ENCODE peak calls at places on chromosomes 11 and 22, in eight cellular contexts. One of them, this sample, is unnamed. For H3K4me1, the result is how much of the 10 kb centered on the place peaks cover.

GRCh38 chr22:35783943-35784614 is 66.4 kb downstream of the APOL5 start:
- DNase-seq in GM12878: no peak
- DNase-seq in A549: peak
- DNase-seq in ovary: no peak
- DNase-seq in tibial nerve: no peak
- DNase-seq in sigmoid colon: no peak
- DNase-seq in transverse colon: no peak
- DNase-seq in stomach: no peak
- DNase-seq in this sample: no peak

GRCh38 chr11:127866109-127866508 is 721.2 kb downstream of the ETS1 start:
- DNase-seq in transverse colon: no peak
- DNase-seq in GM12878: no peak
- DNase-seq in sigmoid colon: no peak
- DNase-seq in stomach: no peak
- DNase-seq in tibial nerve: no peak
- DNase-seq in ovary: no peak
- DNase-seq in A549: no peak
- DNase-seq in this sample: no peak

GRCh38 chr11:19625438-19625837 is 87.2 kb upstream of the NAV2 start:
- DNase-seq in transverse colon: no peak
- DNase-seq in sigmoid colon: no peak
- DNase-seq in tibial nerve: no peak
- DNase-seq in GM12878: no peak
- DNase-seq in stomach: no peak
- DNase-seq in A549: no peak
- DNase-seq in ovary: no peak
- DNase-seq in this sample: no peak

GRCh38 chr11:1548221-1549070 is 23.6 kb downstream of the DUSP8 start:
- DNase-seq in ovary: peak
- DNase-seq in transverse colon: peak
- DNase-seq in tibial nerve: no peak
- DNase-seq in stomach: peak
- DNase-seq in GM12878: no peak
- DNase-seq in sigmoid colon: peak
- DNase-seq in A549: peak
- DNase-seq in this sample: peak

GRCh38 chr11:72321381-72321996 is 77.5 kb upstream of the PHOX2A start:
- DNase-seq in stomach: no peak
- DNase-seq in sigmoid colon: no peak
- DNase-seq in tibial nerve: no peak
- DNase-seq in ovary: no peak
- DNase-seq in A549: peak
- DNase-seq in GM12878: no peak
- DNase-seq in transverse colon: no peak
- DNase-seq in this sample: no peak

GRCh38 chr11:79314906-79315689 is 125.7 kb downstream of the TENM4 start:
- DNase-seq in A549: no peak
- DNase-seq in tibial nerve: no peak
- DNase-seq in sigmoid colon: no peak
- DNase-seq in transverse colon: no peak
- DNase-seq in GM12878: no peak
- DNase-seq in stomach: no peak
- DNase-seq in ovary: no peak
- DNase-seq in this sample: no peak

GRCh38 chr11:6705905-6706535 is 22.9 kb upstream of the MRPL17 start:
- DNase-seq in stomach: peak
- DNase-seq in A549: peak
- DNase-seq in ovary: peak
- DNase-seq in GM12878: no peak
- DNase-seq in tibial nerve: peak
- DNase-seq in transverse colon: peak
- DNase-seq in sigmoid colon: no peak
- DNase-seq in this sample: no peak

GRCh38 chr22:32839776-32840571 is 38.5 kb downstream of the TIMP3 start:
- DNase-seq in sigmoid colon: no peak
- DNase-seq in transverse colon: no peak
- DNase-seq in tibial nerve: no peak
- DNase-seq in A549: no peak
- DNase-seq in ovary: peak
- DNase-seq in stomach: no peak
- DNase-seq in GM12878: no peak
- DNase-seq in this sample: peak

GRCh38 chr11:13578514-13579140 is 82.8 kb upstream of the PTH start:
- DNase-seq in sigmoid colon: no peak
- DNase-seq in transverse colon: no peak
- DNase-seq in GM12878: no peak
- DNase-seq in tibial nerve: no peak
- DNase-seq in A549: no peak
- DNase-seq in stomach: no peak
- DNase-seq in ovary: no peak
- DNase-seq in this sample: no peak

GRCh38 chr11:45974806-45975205 is 52.4 kb downstream of the LARGE2 start:
- DNase-seq in ovary: no peak
- DNase-seq in sigmoid colon: no peak
- DNase-seq in A549: no peak
- DNase-seq in stomach: no peak
- DNase-seq in tibial nerve: no peak
- DNase-seq in GM12878: no peak
- DNase-seq in transverse colon: no peak
- DNase-seq in this sample: no peak

GRCh38 chr22:26777402-26777801 is 120.0 kb downstream of the MIAT start:
- DNase-seq in stomach: no peak
- DNase-seq in tibial nerve: no peak
- DNase-seq in sigmoid colon: no peak
- DNase-seq in ovary: no peak
- DNase-seq in GM12878: no peak
- DNase-seq in A549: no peak
- DNase-seq in transverse colon: no peak
- DNase-seq in this sample: no peak

GRCh38 chr11:11640996-11641395 is 19.2 kb upstream of the GALNT18 start:
- DNase-seq in transverse colon: no peak
- DNase-seq in GM12878: no peak
- DNase-seq in ovary: no peak
- DNase-seq in A549: no peak
- DNase-seq in tibial nerve: no peak
- DNase-seq in stomach: no peak
- DNase-seq in sigmoid colon: no peak
- DNase-seq in this sample: no peak

GRCh38 chr11:86193297-86194095 is 51.1 kb upstream of the EED start:
- DNase-seq in tibial nerve: peak
- DNase-seq in sigmoid colon: peak
- DNase-seq in transverse colon: peak
- DNase-seq in stomach: peak
- DNase-seq in ovary: peak
- DNase-seq in GM12878: peak
- DNase-seq in A549: peak
- DNase-seq in this sample: no peak

GRCh38 chr22:22910272-22911240 is 22.9 kb downstream of the IGLL5 start:
- DNase-seq in stomach: no peak
- DNase-seq in tibial nerve: no peak
- DNase-seq in transverse colon: no peak
- DNase-seq in A549: no peak
- DNase-seq in sigmoid colon: no peak
- DNase-seq in ovary: no peak
- DNase-seq in GM12878: no peak
- DNase-seq in this sample: no peak

GRCh38 chr22:36816338-36816634 is 549 bp downstream of the PVALB start:
- DNase-seq in ovary: no peak
- DNase-seq in tibial nerve: no peak
- DNase-seq in A549: no peak
- DNase-seq in GM12878: no peak
- DNase-seq in transverse colon: no peak
- DNase-seq in stomach: no peak
- DNase-seq in sigmoid colon: no peak
- DNase-seq in this sample: no peak

GRCh38 chr11:108788565-108789199 is 123.8 kb downstream of the DDX10 start:
- DNase-seq in stomach: no peak
- DNase-seq in A549: no peak
- DNase-seq in GM12878: no peak
- DNase-seq in transverse colon: no peak
- DNase-seq in tibial nerve: no peak
- DNase-seq in ovary: no peak
- DNase-seq in sigmoid colon: no peak
- DNase-seq in this sample: no peak

GRCh38 chr22:45502215-45503070 is at the start of gene FBLN1:
- DNase-seq in ovary: peak
- DNase-seq in A549: peak
- DNase-seq in GM12878: no peak
- DNase-seq in tibial nerve: peak
- DNase-seq in stomach: no peak
- DNase-seq in sigmoid colon: no peak
- DNase-seq in transverse colon: no peak
- DNase-seq in this sample: peak

GRCh38 chr11:8318536-8318935 is 54.9 kb upstream of the LMO1 start:
- DNase-seq in A549: no peak
- DNase-seq in GM12878: no peak
- DNase-seq in tibial nerve: no peak
- DNase-seq in sigmoid colon: peak
- DNase-seq in ovary: no peak
- DNase-seq in transverse colon: no peak
- DNase-seq in stomach: no peak
- DNase-seq in this sample: peak

GRCh38 chr11:110297726-110298297 is 1.4 kb upstream of the RDX start:
- DNase-seq in sigmoid colon: no peak
- DNase-seq in stomach: no peak
- DNase-seq in tibial nerve: no peak
- DNase-seq in ovary: no peak
- DNase-seq in transverse colon: no peak
- DNase-seq in A549: no peak
- DNase-seq in GM12878: no peak
- DNase-seq in this sample: no peak

GRCh38 chr22:30228509-30229359 is 17.8 kb downstream of the LIF start:
- DNase-seq in ovary: no peak
- DNase-seq in GM12878: no peak
- DNase-seq in transverse colon: no peak
- DNase-seq in tibial nerve: no peak
- DNase-seq in sigmoid colon: no peak
- DNase-seq in A549: peak
- DNase-seq in stomach: no peak
- DNase-seq in this sample: peak

GRCh38 chr11:2888266-2888968 is 2.8 kb upstream of the CDKN1C start:
- DNase-seq in sigmoid colon: peak
- DNase-seq in tibial nerve: peak
- DNase-seq in stomach: peak
- DNase-seq in GM12878: no peak
- DNase-seq in transverse colon: peak
- DNase-seq in ovary: peak
- DNase-seq in A549: peak
- DNase-seq in this sample: peak

GRCh38 chr11:69089258-69089657 is 40.5 kb downstream of the TPCN2 start:
- DNase-seq in A549: no peak
- DNase-seq in sigmoid colon: peak
- DNase-seq in ovary: no peak
- DNase-seq in transverse colon: no peak
- DNase-seq in stomach: peak
- DNase-seq in tibial nerve: no peak
- DNase-seq in GM12878: no peak
- DNase-seq in this sample: no peak

GRCh38 chr11:11703885-11704284 is 82.1 kb upstream of the GALNT18 start:
- DNase-seq in A549: no peak
- DNase-seq in sigmoid colon: no peak
- DNase-seq in GM12878: no peak
- DNase-seq in ovary: no peak
- DNase-seq in transverse colon: no peak
- DNase-seq in tibial nerve: no peak
- DNase-seq in stomach: no peak
- DNase-seq in this sample: no peak

GRCh38 chr11:22331771-22332170 is 6.4 kb upstream of the SLC17A6 start:
- DNase-seq in transverse colon: no peak
- DNase-seq in sigmoid colon: no peak
- DNase-seq in A549: no peak
- DNase-seq in stomach: no peak
- DNase-seq in ovary: no peak
- DNase-seq in tibial nerve: no peak
- DNase-seq in GM12878: no peak
- DNase-seq in this sample: no peak
- TF ChIP-seq CTCF in transverse colon: no peak
- TF ChIP-seq CTCF in sigmoid colon: no peak
- TF ChIP-seq CTCF in A549: peak
- TF ChIP-seq CTCF in stomach: no peak
- TF ChIP-seq CTCF in ovary: no peak
- TF ChIP-seq CTCF in tibial nerve: no peak
- TF ChIP-seq CTCF in GM12878: no peak
- TF ChIP-seq CTCF in this sample: no peak

GRCh38 chr11:16000065-16000464 is 356.3 kb downstream of the SOX6 start:
- DNase-seq in sigmoid colon: no peak
- DNase-seq in stomach: no peak
- DNase-seq in tibial nerve: no peak
- DNase-seq in GM12878: no peak
- DNase-seq in ovary: no peak
- DNase-seq in A549: no peak
- DNase-seq in transverse colon: no peak
- DNase-seq in this sample: no peak
- TF ChIP-seq EP300 in sigmoid colon: no peak
- TF ChIP-seq EP300 in stomach: no peak
- TF ChIP-seq EP300 in tibial nerve: no peak
- TF ChIP-seq EP300 in GM12878: no peak
- TF ChIP-seq EP300 in ovary: no peak
- TF ChIP-seq EP300 in A549: no peak
- TF ChIP-seq EP300 in transverse colon: no peak
- TF ChIP-seq EP300 in this sample: no peak

GRCh38 chr22:20019661-20020532 is 1.0 kb upstream of the TANGO2 start:
- DNase-seq in stomach: no peak
- DNase-seq in A549: no peak
- DNase-seq in GM12878: no peak
- DNase-seq in ovary: no peak
- DNase-seq in tibial nerve: no peak
- DNase-seq in transverse colon: no peak
- DNase-seq in sigmoid colon: no peak
- DNase-seq in this sample: no peak

GRCh38 chr22:20016734-20017621 is at the start of gene ARVCF:
- DNase-seq in tibial nerve: peak
- DNase-seq in ovary: peak
- DNase-seq in A549: peak
- DNase-seq in stomach: peak
- DNase-seq in sigmoid colon: peak
- DNase-seq in transverse colon: peak
- DNase-seq in GM12878: no peak
- DNase-seq in this sample: peak

GRCh38 chr22:20015971-20016733 is 471 bp downstream of the ARVCF start:
- DNase-seq in A549: no peak
- DNase-seq in tibial nerve: no peak
- DNase-seq in transverse colon: peak
- DNase-seq in stomach: peak
- DNase-seq in GM12878: no peak
- DNase-seq in ovary: no peak
- DNase-seq in sigmoid colon: peak
- DNase-seq in this sample: peak

GRCh38 chr22:20017622-20017958 is 967 bp upstream of the ARVCF start:
- DNase-seq in tibial nerve: no peak
- DNase-seq in GM12878: no peak
- DNase-seq in sigmoid colon: no peak
- DNase-seq in stomach: no peak
- DNase-seq in A549: no peak
- DNase-seq in ovary: no peak
- DNase-seq in transverse colon: no peak
- DNase-seq in this sample: no peak

GRCh38 chr22:20018001-20018400 is 1.4 kb upstream of the ARVCF start:
- DNase-seq in sigmoid colon: no peak
- DNase-seq in A549: no peak
- DNase-seq in tibial nerve: no peak
- DNase-seq in ovary: no peak
- DNase-seq in transverse colon: no peak
- DNase-seq in stomach: no peak
- DNase-seq in GM12878: no peak
- DNase-seq in this sample: no peak
- H3K4me1 ChIP-seq in sigmoid colon: under half
- H3K4me1 ChIP-seq in A549: under half
- H3K4me1 ChIP-seq in tibial nerve: under half
- H3K4me1 ChIP-seq in ovary: under half
- H3K4me1 ChIP-seq in transverse colon: under half
- H3K4me1 ChIP-seq in stomach: half or more
- H3K4me1 ChIP-seq in GM12878: under half
- H3K4me1 ChIP-seq in this sample: under half

GRCh38 chr11:123597859-123598258 is 56.6 kb downstream of the SCN3B start:
- DNase-seq in ovary: no peak
- DNase-seq in GM12878: no peak
- DNase-seq in A549: no peak
- DNase-seq in stomach: no peak
- DNase-seq in transverse colon: no peak
- DNase-seq in sigmoid colon: no peak
- DNase-seq in tibial nerve: no peak
- DNase-seq in this sample: no peak
- TF ChIP-seq CTCF in ovary: no peak
- TF ChIP-seq CTCF in GM12878: no peak
- TF ChIP-seq CTCF in A549: no peak
- TF ChIP-seq CTCF in stomach: no peak
- TF ChIP-seq CTCF in transverse colon: no peak
- TF ChIP-seq CTCF in sigmoid colon: no peak
- TF ChIP-seq CTCF in tibial nerve: no peak
- TF ChIP-seq CTCF in this sample: no peak